ENCODE peak calls at places on chromosomes 16 and 17, in seven cellular contexts. B is adrenal gland, H is thoracic aorta, R is left lung, G is OCI-LY7, Y is colonic mucosa, J is gastrocnemius medialis. O is an unnamed sample.

GRCh38 chr17:48335858-48336500 is 94.0 kb downstream of the SKAP1 start:
- DNase-seq in B (no peak), H (no peak), R (no peak), G (peak; percentile 71), Y (no peak), J (no peak), O (no peak)

GRCh38 chr16:72938426-72939164 is 109.3 kb downstream of the ZFHX3 start:
- DNase-seq in B (peak; percentile 91), H (peak; percentile 95), R (no peak), G (no peak), Y (peak; percentile 61), J (peak; percentile 90), O (peak; percentile 90)

GRCh38 chr17:33021731-33022408 is 30.2 kb downstream of the SPACA3 start:
- DNase-seq in B (no peak), H (no peak), R (no peak), G (no peak), Y (no peak), J (no peak), O (no peak)

GRCh38 chr16:715448-716249 is 731 bp downstream of the METRN start:
- DNase-seq in B (no peak), H (no peak), R (no peak), G (peak; percentile 56), Y (no peak), J (no peak), O (no peak)

GRCh38 chr16:67268136-67268579 is 11.2 kb upstream of the PLEKHG4 start:
- DNase-seq in B (peak; percentile 91), H (no peak), R (no peak), G (no peak), Y (no peak), J (no peak), O (no peak)

GRCh38 chr16:85261657-85262557 is 149.6 kb upstream of the CIBAR2 start:
- DNase-seq in B (no peak), H (no peak), R (no peak), G (peak; percentile 94), Y (no peak), J (no peak), O (no peak)

GRCh38 chr17:37107406-37108083 is 158.8 kb downstream of the AATF start:
- DNase-seq in B (peak; percentile 76), H (no peak), R (peak; percentile 84), G (no peak), Y (no peak), J (no peak), O (no peak)

GRCh38 chr16:53085539-53086450 is 31.0 kb downstream of the CHD9 start:
- DNase-seq in B (peak; percentile 55), H (no peak), R (no peak), G (no peak), Y (no peak), J (no peak), O (peak; percentile 66)

DNA sequence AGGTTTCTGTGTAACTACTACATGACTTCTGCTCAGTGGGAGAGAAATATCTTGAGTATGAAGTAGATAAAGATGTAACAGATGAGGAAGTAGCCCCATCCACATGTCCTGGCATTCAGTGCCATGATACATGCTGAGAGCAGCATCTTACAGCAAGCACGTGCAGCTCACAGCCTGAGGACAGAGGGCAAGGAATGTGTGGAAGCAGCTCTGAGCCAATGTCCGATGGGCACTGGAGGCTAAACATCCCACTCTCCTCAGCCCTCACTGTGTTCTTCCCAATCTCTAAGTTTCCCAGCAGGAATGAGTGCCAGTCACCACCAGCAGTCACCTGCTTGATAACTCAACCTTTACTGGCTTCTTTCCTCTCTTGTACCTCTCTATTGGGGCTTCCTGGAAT is 40.4 kb downstream of the CFDP1 start:
- DNase-seq in B (no peak), H (no peak), R (no peak), G (no peak), Y (no peak), J (no peak), O (no peak)
- TF ChIP-seq CTCF in B (no peak), H (no peak), R (no peak), G (no peak), Y (no peak), J (no peak), O (no peak)

DNA sequence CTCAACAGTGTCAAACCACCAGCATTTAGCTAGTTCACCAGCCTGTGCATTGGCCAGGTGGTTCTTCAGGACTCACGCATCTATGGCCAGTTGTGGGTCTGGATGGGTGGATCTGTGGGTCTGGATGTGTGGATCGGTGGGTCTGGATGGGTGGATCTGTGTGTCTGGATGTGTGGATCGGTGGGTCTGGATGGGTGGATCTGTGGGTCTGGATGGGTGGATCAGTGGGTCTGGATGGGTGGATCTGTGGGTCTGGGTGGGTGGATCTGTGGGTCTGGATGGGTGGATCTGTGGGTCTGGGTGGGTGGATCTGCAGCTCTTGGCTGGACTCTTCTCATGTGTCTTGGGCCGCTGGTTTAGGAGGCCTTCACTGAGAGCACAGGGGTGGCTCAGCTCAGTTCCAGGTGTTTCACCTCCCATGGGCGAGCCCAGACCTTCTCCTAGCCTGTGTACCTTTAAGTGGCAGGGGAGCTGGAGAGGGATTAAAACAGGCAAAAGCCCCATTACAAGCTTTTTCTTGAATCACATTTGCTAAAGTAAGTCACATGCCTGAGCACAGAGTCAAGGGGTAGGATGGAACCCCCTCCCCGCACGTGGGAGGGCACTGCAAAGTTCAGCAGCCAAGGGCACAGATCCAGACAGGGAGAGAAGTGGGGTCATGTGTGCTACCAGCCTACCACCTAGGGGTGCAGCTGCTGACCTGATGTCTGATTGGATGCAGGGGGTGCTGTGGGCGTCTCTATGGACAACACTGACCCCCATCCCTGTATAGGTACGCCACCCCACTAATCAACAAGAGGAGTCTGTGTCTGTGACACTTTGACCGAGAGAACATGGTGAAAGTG is 3.4 kb upstream of the NUBP1 start:
- DNase-seq in B (no peak), H (no peak), R (no peak), G (no peak), Y (no peak), J (no peak), O (no peak)
- H3K4me3 ChIP-seq in B (no peak overlapping the region), H (no peak overlapping the region), R (no peak overlapping the region), G (no peak overlapping the region), Y (no peak overlapping the region), J (no peak overlapping the region), O (no peak overlapping the region)

DNA sequence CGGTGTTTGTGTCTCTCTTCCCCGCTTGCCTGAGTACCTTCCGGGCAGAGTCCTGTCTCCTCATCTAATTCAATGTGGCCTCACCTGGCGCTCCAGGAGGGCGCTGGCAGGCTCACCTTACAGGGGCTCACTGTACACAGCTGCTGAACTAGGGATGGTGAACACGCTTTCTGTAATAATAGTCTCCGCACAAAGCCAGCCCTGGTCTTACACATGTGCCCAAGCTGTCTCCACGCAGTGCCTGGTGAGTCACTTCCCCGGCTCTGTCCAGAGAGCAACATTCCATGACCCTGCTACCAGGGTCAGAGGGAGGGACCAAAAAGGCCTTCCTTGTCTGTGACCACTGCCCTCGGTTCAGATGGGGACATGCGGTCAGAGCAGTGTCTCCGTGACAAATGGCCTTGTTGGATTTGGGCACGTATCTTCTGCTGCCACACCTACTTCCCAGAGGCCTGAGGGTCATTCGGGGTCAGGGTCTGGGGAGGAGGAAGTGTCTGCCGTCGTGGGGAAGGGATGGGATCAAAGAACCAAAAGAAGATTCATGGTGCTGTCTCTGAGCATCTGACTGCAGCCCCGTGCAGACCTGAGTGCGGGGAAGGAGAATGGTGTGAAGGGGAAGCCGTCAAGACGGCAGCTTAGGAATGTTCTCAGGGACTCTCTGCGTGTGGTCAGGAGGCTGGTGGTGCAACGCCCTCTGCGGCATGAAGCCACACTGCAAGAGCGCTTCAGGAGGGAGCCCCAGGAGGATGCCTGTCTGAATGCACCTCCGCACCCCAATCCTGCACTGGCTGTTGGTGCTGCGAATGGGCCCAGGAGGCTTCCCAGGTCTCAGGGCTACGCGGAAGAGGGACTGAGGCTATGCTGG is 68.8 kb downstream of the IL21R start:
- DNase-seq in B (peak; percentile 91), H (peak; percentile 36), R (no peak), G (no peak), Y (no peak), J (no peak), O (no peak)
- TF ChIP-seq CTCF in B (no peak), H (no peak), R (no peak), G (no peak), Y (no peak), J (no peak), O (no peak)

GRCh38 chr17:7557147-7557764 is 1.3 kb upstream of the TNFSF13 start:
- DNase-seq in B (no peak), H (no peak), R (no peak), G (no peak), Y (peak; percentile 81), J (no peak), O (no peak)
- H3K4me3 ChIP-seq in B (no peak overlapping the region), H (peak overlapping the region; percentile 97), R (peak overlapping the region; percentile 82), G (no peak overlapping the region), Y (peak overlapping the region; percentile 27), J (no peak overlapping the region), O (no peak overlapping the region)

GRCh38 chr16:24041834-24042631 is 206.2 kb downstream of the PRKCB start:
- DNase-seq in B (peak; percentile 79), H (no peak), R (no peak), G (peak; percentile 79), Y (peak; percentile 68), J (no peak), O (peak; percentile 47)

GRCh38 chr16:24049113-24049512 is 207.0 kb upstream of the CACNG3 start:
- DNase-seq in B (no peak), H (no peak), R (no peak), G (no peak), Y (no peak), J (no peak), O (no peak)

GRCh38 chr16:24046442-24046841 is 209.7 kb upstream of the CACNG3 start:
- DNase-seq in B (no peak), H (no peak), R (no peak), G (no peak), Y (no peak), J (no peak), O (no peak)

GRCh38 chr16:24044467-24044866 is 208.7 kb downstream of the PRKCB start:
- DNase-seq in B (no peak), H (no peak), R (no peak), G (no peak), Y (no peak), J (no peak), O (no peak)

DNA sequence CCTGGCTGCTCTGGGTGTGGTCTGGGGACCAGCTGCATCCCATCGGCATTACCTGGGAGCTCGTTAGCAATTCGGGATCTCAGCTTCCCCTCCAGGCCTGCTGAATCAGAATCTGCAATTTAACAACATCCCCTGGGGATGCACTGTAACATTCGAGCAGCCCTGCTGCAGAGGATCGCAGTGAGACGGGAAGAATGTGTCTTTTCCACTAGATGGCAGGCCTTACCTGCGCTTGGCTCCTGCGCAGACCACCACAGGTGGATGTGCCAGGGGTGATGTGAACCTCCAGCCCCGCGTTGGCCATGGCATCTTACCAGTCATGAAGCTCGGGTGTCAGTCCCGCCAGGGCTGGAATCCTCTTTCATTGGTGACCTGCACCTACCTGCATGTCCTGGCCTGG is 209.9 kb downstream of the PRKCB start:
- DNase-seq in B (no peak), H (no peak), R (no peak), G (peak; percentile 24), Y (no peak), J (no peak), O (no peak)
- TF ChIP-seq CTCF in B (peak; percentile 14), H (no peak), R (no peak), G (peak; percentile 64), Y (no peak), J (no peak), O (peak; percentile 10)